ENCODE peak calls at places on chromosomes 12 and 14, in five cellular contexts. A is substantia nigra, U is mesothelial cell of epicardium, Z is HuH-7.5, R is A549. I is an unnamed sample.

GRCh38 chr12:42468853-42469252 is 120.7 kb downstream of the PRICKLE1 start:
- DNase-seq in A (no peak), U (no peak), Z (no peak), R (no peak), I (no peak)

GRCh38 chr14:22387776-22388241 is 201.2 kb downstream of the DAD1 start:
- DNase-seq in A (no peak), U (no peak), Z (no peak), R (no peak), I (no peak)

GRCh38 chr14:46580941-46581671 is 70.5 kb downstream of the RPL10L start:
- DNase-seq in A (no peak), U (no peak), Z (no peak), R (no peak), I (no peak)

GRCh38 chr14:81729622-81730021 is 196.0 kb upstream of the SEL1L start:
- DNase-seq in A (no peak), U (no peak), Z (no peak), R (no peak), I (no peak)

GRCh38 chr12:89516633-89517032 is 8.0 kb downstream of the GALNT4 start:
- DNase-seq in A (no peak), U (no peak), Z (no peak), R (no peak), I (no peak)

GRCh38 chr14:71022939-71023338 is 115.7 kb downstream of the PCNX1 start:
- DNase-seq in A (no peak), U (no peak), Z (no peak), R (no peak), I (no peak)

GRCh38 chr12:102551186-102551585 is 70.8 kb upstream of the IGF1 start:
- DNase-seq in A (no peak), U (no peak), Z (no peak), R (no peak), I (no peak)

GRCh38 chr12:116434155-116435065 is 124.8 kb upstream of the MAP1LC3B2 start:
- DNase-seq in A (no peak), U (peak), Z (no peak), R (peak), I (peak)

GRCh38 chr12:125070117-125070516 is 4.9 kb downstream of the AACS start:
- DNase-seq in A (no peak), U (no peak), Z (no peak), R (no peak), I (no peak)

GRCh38 chr14:97712471-97712870 is 915.3 kb downstream of the VRK1 start:
- DNase-seq in A (no peak), U (no peak), Z (no peak), R (no peak), I (no peak)

GRCh38 chr12:11868027-11868426 is 202.7 kb upstream of the BCL2L14 start:
- DNase-seq in A (no peak), U (no peak), Z (no peak), R (no peak), I (no peak)

GRCh38 chr14:95507174-95507573 is 9.3 kb downstream of the SYNE3 start:
- DNase-seq in A (no peak), U (no peak), Z (no peak), R (no peak), I (peak)

GRCh38 chr14:93788557-93789365 is 476 bp upstream of the PRIMA1 start:
- DNase-seq in A (peak), U (peak), Z (peak), R (peak), I (no peak)

GRCh38 chr12:130127909-130128763 is 34.1 kb upstream of the FZD10 start:
- DNase-seq in A (no peak), U (no peak), Z (no peak), R (no peak), I (peak)

I was measured in breast epithelium.